ENCODE peak calls at places on chromosomes 12 and 14, in ten cellular contexts. M, E, P, S, L, K, T, G, W and Y are unnamed samples.

GRCh38 chr14:58297412-58297761 is 968 bp upstream of the ARID4A start:
- DNase-seq in S (peak), G (no peak), K (no peak), W (no peak), P (no peak), E (no peak), M (no peak), L (no peak), T (peak), Y (no peak)

GRCh38 chr14:81396108-81396507 is 4.0 kb downstream of the STON2 start:
- DNase-seq in L (no peak), M (no peak), S (peak), P (no peak), T (no peak), G (no peak), K (no peak), W (peak), E (no peak), Y (no peak)

GRCh38 chr12:31897791-31898503 is 61.3 kb upstream of the RESF1 start:
- DNase-seq in G (no peak), L (peak), W (no peak), S (no peak), T (peak), K (peak), E (peak), M (peak), P (no peak), Y (no peak)

GRCh38 chr12:125140239-125140917 is 75.1 kb downstream of the AACS start:
- DNase-seq in P (no peak), E (peak), S (no peak), T (no peak), M (no peak), G (no peak), K (no peak), W (no peak), L (no peak), Y (no peak)

GRCh38 chr12:85509081-85509856 is 229.2 kb downstream of the ALX1 start:
- DNase-seq in T (no peak), P (no peak), K (no peak), S (no peak), L (no peak), G (no peak), E (no peak), M (no peak), W (no peak), Y (no peak)

GRCh38 chr12:47758834-47759690 is at the start of gene RAPGEF3:
- DNase-seq in T (peak), M (peak), K (peak), W (peak), G (no peak), L (peak), E (peak), S (peak), P (peak), Y (no peak)

GRCh38 chr14:67941456-67942018 is 122.0 kb downstream of the RAD51B start:
- DNase-seq in T (peak), S (peak), K (no peak), M (no peak), P (no peak), E (no peak), W (peak), G (no peak), L (no peak), Y (no peak)

GRCh38 chr12:102567031-102567985 is 86.9 kb upstream of the IGF1 start:
- DNase-seq in T (peak), G (no peak), W (peak), L (no peak), P (no peak), S (peak), K (no peak), E (no peak), M (no peak), Y (no peak)

GRCh38 chr12:25800101-25800500 is 158.4 kb upstream of the RASSF8 start:
- DNase-seq in M (no peak), L (no peak), W (peak), E (no peak), T (peak), K (no peak), P (no peak), G (no peak), S (no peak), Y (no peak)

GRCh38 chr14:75379930-75380270 is 47.9 kb upstream of the JDP2 start:
- DNase-seq in G (no peak), P (no peak), T (no peak), K (no peak), M (no peak), L (no peak), S (no peak), E (no peak), W (no peak), Y (no peak)

GRCh38 chr12:131116437-131117117 is 162.9 kb downstream of the ADGRD1 start:
- DNase-seq in K (peak), P (peak), S (no peak), T (peak), E (peak), G (no peak), L (no peak), M (no peak), W (peak), Y (peak)
- TF ChIP-seq CTCF in K (peak), P (no peak), S (no peak), T (peak), E (peak), G (peak), L (peak), M (peak), W (no peak), Y (peak)

GRCh38 chr12:114213055-114213561 is 192.8 kb downstream of the TBX5 start:
- DNase-seq in E (no peak), S (no peak), T (no peak), K (no peak), M (no peak), G (no peak), P (no peak), L (no peak), W (no peak), Y (no peak)
- TF ChIP-seq CTCF in E (peak), S (no peak), T (no peak), K (no peak), M (no peak), G (peak), P (no peak), L (no peak), W (no peak), Y (no peak)

GRCh38 chr14:69316449-69317391 is 56.8 kb downstream of the GALNT16 start:
- DNase-seq in S (peak), E (peak), G (peak), M (no peak), T (peak), K (peak), W (peak), L (no peak), P (no peak), Y (peak)
- TF ChIP-seq CTCF in S (no peak), E (no peak), G (no peak), M (no peak), T (peak), K (no peak), W (no peak), L (no peak), P (no peak), Y (peak)

GRCh38 chr14:77245820-77246219 is 25.2 kb downstream of the NGB start:
- DNase-seq in S (peak), G (no peak), P (no peak), L (no peak), K (no peak), E (no peak), M (no peak), W (no peak), T (no peak), Y (no peak)
- TF ChIP-seq CTCF in S (peak), G (peak), P (no peak), L (no peak), K (no peak), E (no peak), M (peak), W (no peak), T (peak), Y (peak)

DNA sequence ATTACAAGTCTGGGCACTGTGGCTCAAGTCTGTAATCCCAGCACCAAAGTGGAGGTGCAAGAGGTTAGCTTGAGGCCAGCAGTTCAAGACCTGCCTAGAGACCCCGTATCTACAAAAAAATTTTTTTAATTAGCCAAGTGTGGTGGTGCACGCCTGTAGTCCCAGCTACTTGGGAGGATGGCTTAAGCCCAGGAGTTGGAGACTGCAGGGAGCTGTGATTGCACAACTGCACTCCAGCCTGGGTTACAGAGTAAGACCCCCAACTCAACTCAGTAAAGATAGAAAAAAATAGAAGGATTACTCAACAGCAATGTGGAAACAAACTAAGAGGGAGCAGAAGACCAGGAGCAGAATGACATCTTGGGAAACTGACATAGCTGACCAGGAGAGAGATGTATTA is 13.3 kb downstream of the SBNO1 start:
- DNase-seq in L (no peak), K (no peak), T (no peak), P (no peak), E (no peak), G (no peak), M (no peak), W (no peak), S (no peak), Y (no peak)
- TF ChIP-seq CTCF in L (no peak), K (no peak), T (no peak), P (no peak), E (no peak), G (no peak), M (no peak), W (no peak), S (no peak), Y (no peak)

GRCh38 chr14:31933716-31934115 is 143.4 kb upstream of the ARHGAP5 start:
- DNase-seq in G (no peak), K (no peak), M (no peak), W (no peak), T (peak), S (peak), E (no peak), L (no peak), P (no peak), Y (no peak)

GRCh38 chr14:31937730-31938346 is 139.3 kb upstream of the ARHGAP5 start:
- DNase-seq in L (peak), M (peak), W (peak), E (peak), G (no peak), K (no peak), P (no peak), S (peak), T (peak), Y (no peak)

GRCh38 chr14:31934767-31935266 is 142.3 kb upstream of the ARHGAP5 start:
- DNase-seq in G (no peak), P (no peak), S (peak), E (peak), M (peak), W (peak), L (no peak), T (peak), K (no peak), Y (no peak)

GRCh38 chr14:31936100-31936499 is 141.0 kb upstream of the ARHGAP5 start:
- DNase-seq in M (no peak), L (no peak), S (no peak), T (peak), P (no peak), E (no peak), G (no peak), K (no peak), W (no peak), Y (no peak)

GRCh38 chr14:31935406-31935805 is 141.7 kb upstream of the ARHGAP5 start:
- DNase-seq in E (no peak), L (no peak), K (no peak), G (no peak), M (no peak), W (no peak), S (no peak), T (peak), P (no peak), Y (no peak)
- TF ChIP-seq CTCF in E (no peak), L (no peak), K (no peak), G (no peak), M (no peak), W (no peak), S (no peak), T (no peak), P (no peak), Y (no peak)

GRCh38 chr12:117400912-117401311 is 39.5 kb upstream of the NOS1 start:
- DNase-seq in S (no peak), M (no peak), W (no peak), L (no peak), K (no peak), G (no peak), E (no peak), P (no peak), T (no peak), Y (no peak)

GRCh38 chr12:117404940-117405339 is 43.5 kb upstream of the NOS1 start:
- DNase-seq in P (no peak), W (no peak), T (no peak), E (no peak), K (no peak), G (no peak), S (no peak), L (no peak), M (no peak), Y (no peak)

GRCh38 chr12:117403586-117404139 is 42.2 kb upstream of the NOS1 start:
- DNase-seq in K (no peak), P (no peak), W (no peak), G (no peak), S (no peak), E (no peak), M (no peak), T (no peak), L (no peak), Y (no peak)

GRCh38 chr12:117404203-117404853 is 42.9 kb upstream of the NOS1 start:
- DNase-seq in E (no peak), K (no peak), L (no peak), P (no peak), S (no peak), M (no peak), T (no peak), G (no peak), W (no peak), Y (no peak)

DNA sequence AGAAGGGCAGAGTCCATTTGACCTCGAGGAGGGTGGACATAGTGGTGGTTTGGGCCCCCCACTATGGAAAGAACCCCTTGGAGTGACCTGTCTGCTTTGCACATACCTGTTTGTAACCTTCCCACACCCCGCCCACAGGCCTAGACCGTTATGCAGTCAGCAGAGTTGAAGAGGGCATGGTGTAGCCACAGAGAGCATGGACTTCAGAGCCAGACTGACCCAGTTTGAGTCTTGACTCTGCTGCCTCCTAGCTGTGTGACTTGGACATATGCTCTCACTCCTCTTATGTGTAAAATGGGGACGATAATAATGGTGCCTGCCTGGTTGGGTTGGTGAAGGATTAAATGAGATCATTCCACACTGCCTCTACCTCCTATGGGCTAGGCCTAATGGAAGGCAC is 40.9 kb upstream of the NOS1 start:
- DNase-seq in M (no peak), E (no peak), K (no peak), P (no peak), S (no peak), W (no peak), T (no peak), G (no peak), L (no peak), Y (no peak)
- TF ChIP-seq CTCF in M (no peak), E (no peak), K (no peak), P (no peak), S (no peak), W (no peak), T (no peak), G (no peak), L (no peak), Y (no peak)

DNA sequence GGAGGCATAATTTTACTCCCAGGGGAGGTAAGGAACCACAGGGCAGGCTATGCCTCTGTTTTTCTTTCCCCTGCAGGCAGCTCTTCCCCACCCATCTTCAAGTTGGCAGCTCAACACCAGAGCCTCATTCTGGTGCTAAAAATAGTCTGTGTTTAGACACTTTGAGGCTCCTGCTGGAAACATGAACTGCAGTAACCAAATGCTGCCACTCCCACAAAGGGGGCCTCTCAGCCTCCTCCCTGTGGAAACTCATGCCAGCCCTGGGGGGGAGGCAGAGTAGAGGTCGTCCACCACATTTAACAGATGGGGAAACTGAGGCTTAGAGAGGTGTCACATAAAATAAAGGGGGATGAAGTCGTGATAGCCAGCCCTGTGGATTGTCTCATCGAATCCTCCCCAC is 61.4 kb downstream of the WSCD2 start:
- DNase-seq in K (no peak), E (peak), W (no peak), P (no peak), M (no peak), T (no peak), L (no peak), S (no peak), G (no peak), Y (no peak)
- TF ChIP-seq CTCF in K (no peak), E (no peak), W (no peak), P (no peak), M (no peak), T (no peak), L (no peak), S (no peak), G (no peak), Y (peak)

GRCh38 chr12:111250251-111250881 is 118.5 kb downstream of the PHETA1 start:
- DNase-seq in E (no peak), M (no peak), T (no peak), P (no peak), W (no peak), S (no peak), K (no peak), L (no peak), G (no peak), Y (no peak)
- TF ChIP-seq CTCF in E (no peak), M (no peak), T (no peak), P (no peak), W (no peak), S (no peak), K (no peak), L (no peak), G (no peak), Y (no peak)